ENCODE peak calls at places on chromosomes 12 and 14, in eight cellular contexts. P, X, Z, G, M, I, H and V are unnamed samples. For H3K4me1, the result is how much of the 10 kb centered on the place peaks cover.

GRCh38 chr12:122117979-122118378 is 39.4 kb downstream of the MLXIP start:
- DNase-seq in I (no peak), G (no peak), H (peak), X (no peak), Z (peak), P (peak), M (no peak), V (no peak)

GRCh38 chr14:65850429-65851145 is 438.1 kb downstream of the FUT8 start:
- DNase-seq in X (no peak), G (no peak), P (no peak), I (no peak), H (no peak), Z (peak), M (no peak), V (no peak)

GRCh38 chr14:103716091-103716801 is 636 bp downstream of the ZFYVE21 start:
- DNase-seq in X (peak), P (peak), G (no peak), H (no peak), M (peak), Z (no peak), I (peak), V (peak)

GRCh38 chr12:124509676-124510300 is 57.6 kb downstream of the NCOR2 start:
- DNase-seq in I (no peak), X (no peak), M (peak), Z (no peak), G (no peak), H (peak), P (no peak), V (peak)

GRCh38 chr12:41361791-41362190 is 173.7 kb downstream of the PDZRN4 start:
- DNase-seq in P (no peak), X (no peak), H (no peak), Z (no peak), M (no peak), G (no peak), I (no peak), V (no peak)

GRCh38 chr12:71438670-71439361 is 782 bp upstream of the LGR5 start:
- DNase-seq in I (no peak), M (peak), P (no peak), X (no peak), Z (no peak), H (peak), G (no peak), V (no peak)

GRCh38 chr14:77988096-77988870 is 181.9 kb upstream of the NRXN3 start:
- DNase-seq in M (no peak), P (no peak), H (peak), I (no peak), Z (no peak), G (no peak), X (no peak), V (no peak)

GRCh38 chr12:76690916-76691700 is 72.8 kb upstream of the ZDHHC17 start:
- DNase-seq in G (no peak), Z (no peak), M (no peak), X (no peak), H (peak), I (no peak), P (no peak), V (no peak)

GRCh38 chr14:89587128-89587420 is 170.0 kb upstream of the FOXN3 start:
- DNase-seq in G (no peak), H (no peak), M (no peak), I (no peak), X (no peak), P (no peak), Z (no peak), V (no peak)

GRCh38 chr14:75264036-75264435 is 14.6 kb upstream of the FOS start:
- DNase-seq in H (no peak), P (no peak), M (no peak), Z (no peak), I (no peak), G (no peak), X (no peak), V (no peak)

GRCh38 chr14:68403191-68403781 is 389.6 kb downstream of the ZFP36L1 start:
- DNase-seq in Z (no peak), H (peak), P (no peak), M (no peak), X (no peak), I (no peak), G (no peak), V (no peak)

GRCh38 chr14:102761206-102761605 is 16.0 kb upstream of the TRAF3 start:
- DNase-seq in G (no peak), M (no peak), P (no peak), X (no peak), Z (no peak), I (no peak), H (no peak), V (no peak)

GRCh38 chr14:64983439-64984310 is 3.0 kb upstream of the FNTB start:
- DNase-seq in P (no peak), X (no peak), G (no peak), I (no peak), M (peak), H (peak), Z (peak), V (peak)

GRCh38 chr14:47044841-47045240 is 393.3 kb upstream of the RPL10L start:
- DNase-seq in P (no peak), H (peak), I (no peak), G (no peak), M (peak), X (no peak), Z (no peak), V (peak)

GRCh38 chr14:37810094-37810801 is 214.8 kb downstream of the TTC6 start:
- DNase-seq in Z (no peak), I (no peak), G (no peak), P (no peak), X (no peak), M (no peak), H (no peak), V (no peak)

GRCh38 chr14:23095196-23096108 is at the start of gene C14orf119:
- DNase-seq in H (peak), M (peak), P (peak), Z (peak), G (peak), I (peak), X (no peak), V (peak)

GRCh38 chr12:52613363-52614030 is 4.9 kb downstream of the KRT73 start:
- DNase-seq in M (no peak), I (no peak), Z (no peak), G (no peak), P (no peak), H (no peak), X (no peak), V (no peak)

GRCh38 chr14:40204441-40205175 is 772.4 kb upstream of the FBXO33 start:
- DNase-seq in G (no peak), I (no peak), X (no peak), M (no peak), P (no peak), Z (no peak), H (no peak), V (peak)

GRCh38 chr12:129847063-129847462 is 56.8 kb downstream of the TMEM132D start:
- DNase-seq in H (peak), G (no peak), P (no peak), I (no peak), X (no peak), M (no peak), Z (no peak), V (no peak)

GRCh38 chr14:103960457-103960856 is 18.1 kb upstream of the RD3L start:
- DNase-seq in M (no peak), H (no peak), P (no peak), Z (no peak), I (no peak), X (no peak), G (no peak), V (no peak)

GRCh38 chr12:46266382-46266791 is 2.5 kb downstream of the SLC38A1 start:
- DNase-seq in H (peak), G (no peak), Z (peak), P (no peak), I (no peak), X (no peak), M (peak), V (peak)

GRCh38 chr12:31220633-31221565 is 105.1 kb downstream of the SINHCAF start:
- DNase-seq in M (peak), X (no peak), I (no peak), Z (no peak), P (no peak), G (no peak), H (peak), V (no peak)

GRCh38 chr12:570949-571794 is 92.1 kb downstream of the NINJ2 start:
- DNase-seq in G (peak), Z (peak), M (peak), X (no peak), P (peak), I (peak), H (peak), V (peak)

GRCh38 chr12:55624056-55624455 is 12.6 kb upstream of the OR10P1 start:
- DNase-seq in Z (no peak), G (no peak), M (no peak), H (no peak), P (no peak), I (no peak), X (no peak), V (no peak)

GRCh38 chr12:123801573-123802178 is 39.6 kb downstream of the DNAH10 start:
- DNase-seq in H (peak), M (peak), G (no peak), I (no peak), P (no peak), X (no peak), Z (no peak), V (no peak)

GRCh38 chr14:61192970-61193369 is 88.2 kb downstream of the TMEM30B start:
- DNase-seq in X (no peak), P (no peak), G (no peak), I (no peak), H (peak), M (no peak), Z (no peak), V (no peak)

GRCh38 chr14:92254786-92255185 is 68.2 kb upstream of the SLC24A4 start:
- DNase-seq in M (peak), I (peak), Z (no peak), P (no peak), G (peak), H (peak), X (no peak), V (no peak)

GRCh38 chr12:24228371-24228770 is 278.9 kb upstream of the SOX5 start:
- DNase-seq in H (peak), Z (no peak), X (no peak), I (no peak), M (no peak), G (no peak), P (no peak), V (no peak)

GRCh38 chr12:124608451-124608870 is 41.0 kb upstream of the NCOR2 start:
- DNase-seq in H (peak), I (no peak), Z (no peak), M (no peak), X (no peak), P (no peak), G (no peak), V (peak)

GRCh38 chr12:62248873-62249272 is 11.3 kb upstream of the USP15 start:
- DNase-seq in G (no peak), I (no peak), M (no peak), H (peak), Z (no peak), X (no peak), P (no peak), V (no peak)

GRCh38 chr14:71591929-71592328 is 340.3 kb upstream of the RGS6 start:
- DNase-seq in X (no peak), H (peak), Z (no peak), I (no peak), M (no peak), P (no peak), G (no peak), V (peak)

GRCh38 chr14:64191756-64192155 is 102.4 kb downstream of the ESR2 start:
- DNase-seq in X (no peak), M (no peak), G (no peak), P (no peak), H (peak), I (no peak), Z (no peak), V (no peak)

GRCh38 chr14:31945074-31945613 is 132.0 kb upstream of the ARHGAP5 start:
- DNase-seq in H (no peak), I (no peak), P (no peak), G (no peak), X (peak), Z (no peak), M (peak), V (peak)

GRCh38 chr14:51439896-51440295 is 199.8 kb downstream of the TMX1 start:
- DNase-seq in X (no peak), M (no peak), G (no peak), P (no peak), Z (no peak), H (no peak), I (no peak), V (no peak)

GRCh38 chr12:57130941-57131340 is 2.7 kb downstream of the LRP1 start:
- DNase-seq in G (no peak), H (no peak), M (peak), P (no peak), X (no peak), Z (peak), I (no peak), V (no peak)
- H3K4me3 ChIP-seq in G (no peak), H (peak), M (peak), P (peak), X (no peak), Z (no peak), I (peak), V (no peak)

GRCh38 chr14:67260965-67261364 is 19.7 kb downstream of the PALS1 start:
- DNase-seq in X (no peak), I (no peak), G (no peak), M (no peak), Z (no peak), H (no peak), P (no peak), V (no peak)
- H3K27ac ChIP-seq in X (no peak), I (no peak), G (no peak), M (no peak), Z (no peak), H (no peak), P (no peak), V (no peak)

DNA sequence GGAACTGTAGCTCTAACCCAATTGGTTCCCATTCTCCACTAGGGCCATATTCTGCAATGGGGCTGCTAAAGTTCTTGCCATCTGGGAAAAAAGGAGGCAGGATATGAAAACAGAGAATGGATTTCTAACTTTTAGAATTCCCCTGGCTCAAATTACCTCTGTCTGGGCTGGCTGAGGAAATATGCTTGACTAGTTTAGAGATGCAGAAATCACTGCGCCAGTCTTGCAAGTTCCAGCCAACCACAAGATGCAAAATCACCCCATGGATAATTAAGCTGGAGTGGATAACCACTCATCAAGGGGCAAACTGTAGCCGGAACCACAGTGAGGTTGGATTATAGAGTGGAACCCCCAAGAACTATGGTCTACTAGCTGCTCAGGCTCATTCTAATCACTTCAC is 126.3 kb downstream of the RALGAPA1 start:
- DNase-seq in G (no peak), H (peak), Z (no peak), X (no peak), P (no peak), I (no peak), M (no peak), V (no peak)
- H3K4me1 ChIP-seq in G (under half), H (under half), Z (under half), X (under half), P (under half), I (under half), M (under half), V (under half)

GRCh38 chr12:91327889-91328288 is 145.3 kb upstream of the DCN start:
- DNase-seq in G (no peak), X (no peak), H (peak), I (no peak), M (no peak), P (no peak), Z (no peak), V (peak)
- H3K4me3 ChIP-seq in G (no peak), X (no peak), H (no peak), I (no peak), M (no peak), P (no peak), Z (no peak), V (peak)

DNA sequence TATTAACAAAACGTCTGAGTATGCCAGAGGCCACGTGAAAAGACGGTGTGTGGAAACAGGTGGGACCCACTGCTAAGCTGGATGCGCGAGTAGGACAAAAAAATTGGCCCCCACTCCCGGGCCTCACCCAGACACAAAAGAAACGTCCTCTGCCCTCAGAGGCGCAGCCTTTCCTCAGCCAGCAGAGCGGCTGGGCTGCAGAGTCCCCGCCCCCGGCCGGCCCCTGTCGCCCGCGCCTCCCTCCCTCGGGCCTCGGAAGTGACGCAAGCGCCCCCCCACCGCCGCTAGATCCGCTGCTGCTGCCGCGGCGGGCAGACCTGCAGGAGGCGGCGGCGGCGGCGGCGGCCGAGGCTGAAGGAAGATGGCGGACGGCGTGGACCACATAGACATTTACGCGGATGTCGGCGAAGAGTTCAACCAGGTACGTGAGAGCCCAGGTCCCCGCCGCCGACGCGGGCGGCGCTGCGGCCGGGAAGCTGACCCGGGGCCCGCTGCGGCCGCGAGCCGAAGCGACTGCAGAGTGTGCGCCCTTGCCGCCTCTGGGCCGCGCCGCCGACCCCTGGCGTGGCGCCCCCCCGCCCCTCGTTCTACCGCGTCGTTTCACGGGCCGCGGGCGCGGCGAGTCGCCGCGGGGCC is at the start of gene CPSF6:
- DNase-seq in H (peak), X (peak), G (peak), I (peak), P (peak), Z (peak), M (peak), V (peak)
- H3K27ac ChIP-seq in H (peak), X (peak), G (peak), I (peak), P (peak), Z (peak), M (peak), V (peak)